ENCODE peak calls at places on chromosomes 6 and 20, in eight cellular contexts. Q, L, I, O, K, E, Z and J are unnamed samples.

GRCh38 chr6:33673847-33674246 is 37.7 kb downstream of the UQCC2 start:
- DNase-seq in Q (no peak), L (no peak), I (no peak), O (no peak), K (no peak), E (no peak), Z (no peak), J (no peak)

GRCh38 chr6:43020847-43021246 is 576 bp upstream of the RRP36 start:
- DNase-seq in Q (no peak), L (no peak), I (no peak), O (no peak), K (no peak), E (no peak), Z (no peak), J (no peak)

GRCh38 chr6:1667012-1667804 is 57.5 kb downstream of the FOXC1 start:
- DNase-seq in Q (no peak), L (no peak), I (no peak), O (no peak), K (peak; percentile 44), E (no peak), Z (no peak), J (no peak)

GRCh38 chr6:112781236-112781635 is 434.1 kb downstream of the RFPL4B start:
- DNase-seq in Q (no peak), L (no peak), I (no peak), O (peak; percentile 58), K (no peak), E (no peak), Z (no peak), J (no peak)

GRCh38 chr20:57167971-57168693 is 98.3 kb downstream of the BMP7 start:
- DNase-seq in Q (peak; percentile 36), L (no peak), I (no peak), O (no peak), K (no peak), E (peak; percentile 11), Z (no peak), J (no peak)

GRCh38 chr6:21807299-21807698 is 213.7 kb downstream of the SOX4 start:
- DNase-seq in Q (no peak), L (no peak), I (no peak), O (no peak), K (no peak), E (no peak), Z (no peak), J (no peak)

GRCh38 chr6:14567031-14567430 is 449.5 kb downstream of the CD83 start:
- DNase-seq in Q (no peak), L (no peak), I (no peak), O (no peak), K (no peak), E (no peak), Z (no peak), J (no peak)

GRCh38 chr6:148758492-148758891 is 11.7 kb downstream of the UST start:
- DNase-seq in Q (peak; percentile 21), L (no peak), I (peak; percentile 77), O (no peak), K (no peak), E (peak; percentile 34), Z (peak; percentile 45), J (no peak)

GRCh38 chr6:87815449-87815848 is 113.4 kb upstream of the AKIRIN2 start:
- DNase-seq in Q (no peak), L (no peak), I (no peak), O (no peak), K (no peak), E (no peak), Z (no peak), J (no peak)

GRCh38 chr6:119978274-119978889 is 628.8 kb upstream of the MAN1A1 start:
- DNase-seq in Q (no peak), L (no peak), I (peak; percentile 4), O (peak; percentile 14), K (peak; percentile 5), E (no peak), Z (peak; percentile 7), J (no peak)

GRCh38 chr6:91288741-91289140 is 701.9 kb upstream of the MAP3K7 start:
- DNase-seq in Q (no peak), L (no peak), I (no peak), O (no peak), K (no peak), E (no peak), Z (no peak), J (no peak)

GRCh38 chr6:122014961-122015360 is 384.5 kb upstream of the HSF2 start:
- DNase-seq in Q (no peak), L (no peak), I (no peak), O (no peak), K (no peak), E (no peak), Z (no peak), J (no peak)

GRCh38 chr6:18469486-18469885 is 82.3 kb downstream of the RNF144B start:
- DNase-seq in Q (no peak), L (no peak), I (no peak), O (no peak), K (no peak), E (no peak), Z (no peak), J (no peak)

GRCh38 chr20:35699127-35699913 is at the start of the genes NFS1 and ROMO1:
- DNase-seq in Q (peak; percentile 85), L (peak; percentile 80), I (peak; percentile 78), O (peak; percentile 81), K (peak; percentile 71), E (peak; percentile 51), Z (peak; percentile 88), J (peak; percentile 84)

GRCh38 chr6:79084693-79085092 is 6.6 kb upstream of the PHIP start:
- DNase-seq in Q (no peak), L (no peak), I (no peak), O (no peak), K (no peak), E (no peak), Z (no peak), J (no peak)